ENCODE peak calls at places on chromosome 5, in eight cellular contexts. One of them, this sample, is unnamed.

GRCh38 chr5:64644831-64645230 is 45.5 kb upstream of the SHISAL2B start:
- DNase-seq in stomach: no peak
- DNase-seq in colonic mucosa: no peak
- DNase-seq in A549: no peak
- DNase-seq in AG09309: no peak
- DNase-seq in CD8-positive, alpha-beta T cell: no peak
- DNase-seq in HAP-1: no peak
- DNase-seq in AG10803: no peak
- DNase-seq in this sample: no peak

GRCh38 chr5:115807654-115808052 is 8.8 kb downstream of the CDO1 start:
- DNase-seq in CD8-positive, alpha-beta T cell: no peak
- DNase-seq in HAP-1: no peak
- DNase-seq in A549: no peak
- DNase-seq in colonic mucosa: no peak
- DNase-seq in stomach: no peak
- DNase-seq in AG10803: no peak
- DNase-seq in AG09309: no peak
- DNase-seq in this sample: no peak

GRCh38 chr5:35810561-35810960 is 46.1 kb upstream of the IL7R start:
- DNase-seq in CD8-positive, alpha-beta T cell: no peak
- DNase-seq in colonic mucosa: no peak
- DNase-seq in AG10803: no peak
- DNase-seq in A549: no peak
- DNase-seq in HAP-1: no peak
- DNase-seq in stomach: no peak
- DNase-seq in AG09309: no peak
- DNase-seq in this sample: no peak

GRCh38 chr5:95760291-95761191 is 29.4 kb downstream of the RHOBTB3 start:
- DNase-seq in CD8-positive, alpha-beta T cell: no peak
- DNase-seq in stomach: no peak
- DNase-seq in colonic mucosa: no peak
- DNase-seq in A549: no peak
- DNase-seq in AG09309: peak
- DNase-seq in AG10803: peak
- DNase-seq in HAP-1: no peak
- DNase-seq in this sample: no peak

GRCh38 chr5:108521841-108522506 is 140.1 kb upstream of the FBXL17 start:
- DNase-seq in stomach: no peak
- DNase-seq in CD8-positive, alpha-beta T cell: peak
- DNase-seq in AG09309: peak
- DNase-seq in colonic mucosa: peak
- DNase-seq in A549: peak
- DNase-seq in AG10803: peak
- DNase-seq in HAP-1: peak
- DNase-seq in this sample: no peak

GRCh38 chr5:11056560-11056959 is 295.5 kb upstream of the DAP start:
- DNase-seq in colonic mucosa: no peak
- DNase-seq in AG10803: no peak
- DNase-seq in CD8-positive, alpha-beta T cell: no peak
- DNase-seq in A549: no peak
- DNase-seq in HAP-1: no peak
- DNase-seq in stomach: no peak
- DNase-seq in AG09309: no peak
- DNase-seq in this sample: no peak

GRCh38 chr5:154723740-154724505 is 31.3 kb upstream of the LARP1 start:
- DNase-seq in A549: no peak
- DNase-seq in HAP-1: no peak
- DNase-seq in AG10803: peak
- DNase-seq in AG09309: peak
- DNase-seq in colonic mucosa: no peak
- DNase-seq in CD8-positive, alpha-beta T cell: no peak
- DNase-seq in stomach: no peak
- DNase-seq in this sample: no peak

GRCh38 chr5:175657593-175658271 is at the start of gene HRH2:
- DNase-seq in AG09309: no peak
- DNase-seq in A549: peak
- DNase-seq in colonic mucosa: no peak
- DNase-seq in stomach: peak
- DNase-seq in CD8-positive, alpha-beta T cell: peak
- DNase-seq in HAP-1: peak
- DNase-seq in AG10803: no peak
- DNase-seq in this sample: no peak

GRCh38 chr5:61319388-61320146 is 12.5 kb upstream of the ZSWIM6 start:
- DNase-seq in A549: no peak
- DNase-seq in AG10803: no peak
- DNase-seq in stomach: no peak
- DNase-seq in HAP-1: no peak
- DNase-seq in CD8-positive, alpha-beta T cell: no peak
- DNase-seq in colonic mucosa: peak
- DNase-seq in AG09309: no peak
- DNase-seq in this sample: no peak

GRCh38 chr5:95347516-95348140 is 43.5 kb upstream of the FAM81B start:
- DNase-seq in CD8-positive, alpha-beta T cell: no peak
- DNase-seq in AG09309: no peak
- DNase-seq in A549: no peak
- DNase-seq in AG10803: no peak
- DNase-seq in stomach: no peak
- DNase-seq in colonic mucosa: no peak
- DNase-seq in HAP-1: no peak
- DNase-seq in this sample: no peak

GRCh38 chr5:180084638-180085561 is 13.3 kb upstream of the RNF130 start:
- DNase-seq in colonic mucosa: peak
- DNase-seq in A549: no peak
- DNase-seq in stomach: peak
- DNase-seq in HAP-1: no peak
- DNase-seq in CD8-positive, alpha-beta T cell: no peak
- DNase-seq in AG10803: no peak
- DNase-seq in AG09309: no peak
- DNase-seq in this sample: peak

GRCh38 chr5:39024884-39025283 is 49.3 kb downstream of the RICTOR start:
- DNase-seq in stomach: no peak
- DNase-seq in A549: no peak
- DNase-seq in HAP-1: no peak
- DNase-seq in AG09309: no peak
- DNase-seq in colonic mucosa: no peak
- DNase-seq in CD8-positive, alpha-beta T cell: no peak
- DNase-seq in AG10803: peak
- DNase-seq in this sample: no peak

GRCh38 chr5:72402381-72402890 is 82.3 kb downstream of the PTCD2 start:
- DNase-seq in CD8-positive, alpha-beta T cell: no peak
- DNase-seq in AG09309: no peak
- DNase-seq in HAP-1: no peak
- DNase-seq in colonic mucosa: no peak
- DNase-seq in AG10803: peak
- DNase-seq in A549: peak
- DNase-seq in stomach: no peak
- DNase-seq in this sample: no peak

GRCh38 chr5:138942066-138942465 is 66.9 kb upstream of the LRRTM2 start:
- DNase-seq in AG09309: no peak
- DNase-seq in stomach: no peak
- DNase-seq in A549: no peak
- DNase-seq in HAP-1: no peak
- DNase-seq in AG10803: no peak
- DNase-seq in colonic mucosa: no peak
- DNase-seq in CD8-positive, alpha-beta T cell: no peak
- DNase-seq in this sample: no peak
- H3K4me3 ChIP-seq in AG09309: no peak
- H3K4me3 ChIP-seq in stomach: no peak
- H3K4me3 ChIP-seq in A549: no peak
- H3K4me3 ChIP-seq in HAP-1: no peak
- H3K4me3 ChIP-seq in AG10803: no peak
- H3K4me3 ChIP-seq in colonic mucosa: no peak
- H3K4me3 ChIP-seq in CD8-positive, alpha-beta T cell: no peak
- H3K4me3 ChIP-seq in this sample: no peak

DNA sequence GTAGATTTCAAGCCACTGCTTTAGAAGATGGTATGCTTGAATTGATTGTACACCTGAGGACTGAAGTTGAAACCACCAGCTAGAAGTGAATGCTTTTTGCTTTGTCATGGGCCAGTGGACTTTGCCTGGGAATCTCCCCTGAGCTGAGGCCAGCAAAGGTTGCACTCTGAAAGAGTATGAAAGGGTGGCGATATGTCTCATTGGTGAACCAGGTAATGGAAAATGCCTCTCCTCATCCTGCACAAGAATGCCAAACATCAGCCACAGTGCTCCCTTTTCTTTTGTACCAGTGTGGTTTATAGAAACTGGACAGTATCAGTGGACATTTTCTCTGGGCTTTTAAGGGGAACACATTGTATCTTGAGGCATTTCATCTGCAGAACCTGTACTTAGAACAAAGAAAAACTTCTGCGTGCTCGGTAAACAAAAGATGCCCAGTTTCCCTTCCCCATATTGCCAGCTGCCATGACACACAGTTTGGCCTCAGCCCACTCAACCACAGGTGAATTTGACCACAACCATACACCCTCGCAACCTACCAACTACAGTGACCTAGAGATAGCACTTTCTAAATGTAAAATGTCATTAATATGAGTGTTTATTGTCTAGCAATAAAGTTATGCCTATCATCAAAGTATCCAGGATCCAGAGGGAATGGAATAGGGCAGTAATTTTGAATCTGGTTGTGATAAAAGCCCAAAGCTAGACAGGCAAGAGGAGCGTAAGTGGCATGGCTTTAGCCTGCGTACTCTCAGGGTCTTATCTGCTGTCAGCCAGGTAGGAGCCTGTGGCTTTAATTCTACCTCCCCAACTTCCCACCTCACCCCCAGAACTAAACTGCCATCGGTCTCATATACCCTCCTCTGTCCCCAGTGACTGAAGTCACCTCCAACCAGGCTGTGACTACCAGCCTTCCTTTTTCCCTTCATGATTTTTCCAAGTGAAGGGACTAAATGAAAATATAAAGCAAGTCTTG is 79.5 kb upstream of the LHFPL2 start:
- DNase-seq in CD8-positive, alpha-beta T cell: no peak
- DNase-seq in AG10803: no peak
- DNase-seq in AG09309: no peak
- DNase-seq in stomach: peak
- DNase-seq in A549: peak
- DNase-seq in HAP-1: no peak
- DNase-seq in colonic mucosa: no peak
- DNase-seq in this sample: no peak
- H3K4me3 ChIP-seq in CD8-positive, alpha-beta T cell: no peak
- H3K4me3 ChIP-seq in AG10803: no peak
- H3K4me3 ChIP-seq in AG09309: no peak
- H3K4me3 ChIP-seq in stomach: no peak
- H3K4me3 ChIP-seq in A549: no peak
- H3K4me3 ChIP-seq in HAP-1: no peak
- H3K4me3 ChIP-seq in colonic mucosa: no peak
- H3K4me3 ChIP-seq in this sample: no peak

DNA sequence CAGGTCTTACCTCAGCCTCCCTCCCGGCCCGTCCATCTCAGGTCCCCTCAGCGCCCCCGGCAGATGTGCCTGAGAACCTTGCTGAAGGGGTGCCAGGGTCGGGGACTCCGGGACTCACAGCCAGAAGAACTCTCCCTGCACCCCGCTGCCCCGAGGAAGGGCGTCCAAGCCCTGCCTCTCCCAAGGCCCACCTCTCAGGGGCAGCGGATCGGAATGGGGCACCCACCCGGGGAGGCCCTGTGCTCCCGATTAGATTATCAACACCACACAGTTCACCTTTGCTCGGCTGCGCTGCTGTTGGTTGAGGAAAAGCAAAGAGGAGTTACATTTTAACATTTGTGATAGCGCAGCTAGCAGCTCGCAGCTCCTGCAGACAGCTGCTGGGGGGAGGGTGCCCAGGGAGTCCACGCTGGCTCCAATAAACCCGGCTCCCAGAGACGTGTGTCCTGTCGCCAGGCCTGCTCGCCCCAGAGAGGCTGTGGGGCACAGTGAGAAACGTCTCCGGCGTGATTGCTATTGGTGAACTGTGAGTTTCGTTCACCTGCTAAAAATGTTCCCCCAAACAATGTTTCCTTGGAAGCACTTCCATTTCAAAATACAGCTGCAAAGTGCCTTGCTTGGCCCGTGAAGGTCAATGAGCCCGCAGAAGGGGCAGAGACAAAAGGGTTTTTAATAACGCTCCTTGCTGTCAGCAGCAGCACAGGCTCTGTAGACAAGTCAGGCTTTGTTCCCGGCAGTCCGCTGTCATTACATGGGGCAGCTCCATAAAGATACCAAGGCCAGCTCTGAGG is 18.6 kb upstream of the SLC6A19 start:
- DNase-seq in HAP-1: no peak
- DNase-seq in AG09309: no peak
- DNase-seq in AG10803: no peak
- DNase-seq in A549: no peak
- DNase-seq in CD8-positive, alpha-beta T cell: no peak
- DNase-seq in colonic mucosa: peak
- DNase-seq in stomach: peak
- DNase-seq in this sample: no peak
- H3K4me3 ChIP-seq in HAP-1: no peak
- H3K4me3 ChIP-seq in AG09309: no peak
- H3K4me3 ChIP-seq in AG10803: no peak
- H3K4me3 ChIP-seq in A549: no peak
- H3K4me3 ChIP-seq in CD8-positive, alpha-beta T cell: no peak
- H3K4me3 ChIP-seq in colonic mucosa: no peak
- H3K4me3 ChIP-seq in stomach: no peak
- H3K4me3 ChIP-seq in this sample: no peak

GRCh38 chr5:40481226-40481625 is 198.5 kb upstream of the PTGER4 start:
- DNase-seq in HAP-1: no peak
- DNase-seq in CD8-positive, alpha-beta T cell: no peak
- DNase-seq in AG09309: no peak
- DNase-seq in AG10803: no peak
- DNase-seq in A549: no peak
- DNase-seq in colonic mucosa: no peak
- DNase-seq in stomach: no peak
- DNase-seq in this sample: no peak

GRCh38 chr5:40478766-40479165 is 200.9 kb upstream of the PTGER4 start:
- DNase-seq in colonic mucosa: no peak
- DNase-seq in AG10803: no peak
- DNase-seq in AG09309: no peak
- DNase-seq in HAP-1: no peak
- DNase-seq in stomach: no peak
- DNase-seq in A549: no peak
- DNase-seq in CD8-positive, alpha-beta T cell: no peak
- DNase-seq in this sample: no peak

GRCh38 chr5:40479939-40480338 is 199.8 kb upstream of the PTGER4 start:
- DNase-seq in colonic mucosa: no peak
- DNase-seq in A549: no peak
- DNase-seq in HAP-1: no peak
- DNase-seq in AG10803: no peak
- DNase-seq in CD8-positive, alpha-beta T cell: no peak
- DNase-seq in AG09309: no peak
- DNase-seq in stomach: no peak
- DNase-seq in this sample: no peak

GRCh38 chr5:40477856-40478546 is 201.7 kb upstream of the PTGER4 start:
- DNase-seq in A549: no peak
- DNase-seq in AG09309: peak
- DNase-seq in CD8-positive, alpha-beta T cell: no peak
- DNase-seq in AG10803: peak
- DNase-seq in stomach: no peak
- DNase-seq in colonic mucosa: no peak
- DNase-seq in HAP-1: no peak
- DNase-seq in this sample: no peak

DNA sequence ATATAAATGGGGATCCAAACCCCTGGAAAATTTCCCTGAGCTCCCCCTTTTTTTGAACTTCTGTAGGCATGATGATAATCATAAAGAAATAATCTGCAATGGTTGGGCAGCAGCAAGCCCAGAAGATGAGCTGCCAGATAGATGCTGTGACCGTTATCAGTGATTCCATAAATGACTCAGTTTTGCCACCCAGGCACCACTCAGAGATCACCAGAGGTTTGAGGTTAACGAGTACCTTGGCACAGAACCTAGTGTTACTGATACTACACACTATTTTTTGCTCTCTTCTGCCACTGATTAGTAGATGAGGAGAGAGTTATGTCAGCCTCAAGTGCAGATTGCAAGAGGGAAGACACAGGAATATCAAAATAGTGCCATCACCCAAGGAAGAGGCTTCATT is 199.3 kb upstream of the PTGER4 start:
- DNase-seq in AG09309: no peak
- DNase-seq in HAP-1: no peak
- DNase-seq in A549: no peak
- DNase-seq in stomach: no peak
- DNase-seq in colonic mucosa: no peak
- DNase-seq in CD8-positive, alpha-beta T cell: no peak
- DNase-seq in AG10803: no peak
- DNase-seq in this sample: no peak
- H3K4me3 ChIP-seq in AG09309: no peak
- H3K4me3 ChIP-seq in HAP-1: no peak
- H3K4me3 ChIP-seq in A549: no peak
- H3K4me3 ChIP-seq in stomach: no peak
- H3K4me3 ChIP-seq in colonic mucosa: no peak
- H3K4me3 ChIP-seq in CD8-positive, alpha-beta T cell: no peak
- H3K4me3 ChIP-seq in AG10803: no peak
- H3K4me3 ChIP-seq in this sample: no peak

This sample was measured in lung.